ENCODE peak calls at places on chromosomes 11 and 22, in four cellular contexts. U is HTR-8/SVneo; W is fibroblast of villous mesenchyme; H is CD4-positive, CD25-positive, alpha-beta regulatory T cell. M is an unnamed sample.
A peak's percentile ranks its signal among the peaks of the same experiment; 100 is the strongest.

GRCh38 chr11:66976048-66976467 is 954 bp downstream of the C11orf86 start:
- DNase-seq in W (peak; percentile 42), H (no peak), U (no peak), M (no peak)

GRCh38 chr11:99920956-99921355 is 766.1 kb upstream of the ARHGAP42 start:
- DNase-seq in W (no peak), H (no peak), U (no peak), M (no peak)

GRCh38 chr22:49393526-49393925 is 434.1 kb downstream of the BRD1 start:
- DNase-seq in U (no peak), W (no peak), H (no peak), M (no peak)

GRCh38 chr11:86673055-86673843 is 833 bp upstream of the ME3 start:
- DNase-seq in U (no peak), W (no peak), H (no peak), M (no peak)

GRCh38 chr11:33691051-33691864 is 9.4 kb downstream of the C11orf91 start:
- DNase-seq in W (peak; percentile 83), U (no peak), H (no peak), M (no peak)

GRCh38 chr11:62428871-62429601 is 10.2 kb downstream of the SCGB1A1 start:
- DNase-seq in W (peak; percentile 51), H (no peak), U (no peak), M (no peak)

GRCh38 chr22:45290410-45290936 is 5.7 kb downstream of the UPK3A start:
- DNase-seq in H (no peak), W (peak; percentile 78), U (peak; percentile 45), M (no peak)

GRCh38 chr11:21785351-21785750 is 407.5 kb upstream of the ANO5 start:
- DNase-seq in H (no peak), U (no peak), W (no peak), M (no peak)

GRCh38 chr22:39970742-39971141 is 10.5 kb downstream of the TMA7B start:
- DNase-seq in H (no peak), U (no peak), W (no peak), M (no peak)

GRCh38 chr22:49825944-49826602 is 1.6 kb downstream of the BRD1 start:
- DNase-seq in H (peak; percentile 59), W (peak; percentile 64), U (no peak), M (no peak)

GRCh38 chr11:70675697-70676374 is 277.5 kb downstream of the CTTN start:
- DNase-seq in W (no peak), U (no peak), H (no peak), M (no peak)

GRCh38 chr11:110565344-110565684 is 135.6 kb downstream of the FDX1 start:
- DNase-seq in H (no peak), W (peak; percentile 70), U (peak; percentile 27), M (no peak)

GRCh38 chr11:6742260-6742659 is 29.5 kb downstream of the OR2AG2 start:
- DNase-seq in H (no peak), W (no peak), U (no peak), M (no peak)

GRCh38 chr11:116420030-116420429 is 352.8 kb downstream of the BUD13 start:
- DNase-seq in W (no peak), U (no peak), H (no peak), M (no peak)

GRCh38 chr11:62201376-62201775 is 7.1 kb upstream of the SCGB2A1 start:
- DNase-seq in U (no peak), W (no peak), H (no peak), M (no peak)

GRCh38 chr11:63916837-63917684 is at the start of gene RCOR2:
- DNase-seq in U (peak; percentile 87), H (peak; percentile 44), W (peak; percentile 89), M (peak; percentile 100)

GRCh38 chr11:44780940-44781631 is 54.3 kb downstream of the TSPAN18 start:
- DNase-seq in W (peak; percentile 93), U (no peak), H (no peak), M (no peak)

GRCh38 chr11:79026803-79027445 is 413.9 kb downstream of the TENM4 start:
- DNase-seq in U (no peak), H (no peak), W (no peak), M (no peak)

GRCh38 chr11:17760102-17761029 is 25.8 kb downstream of the KCNC1 start:
- DNase-seq in W (peak; percentile 41), H (no peak), U (peak; percentile 33), M (peak; percentile 78)

GRCh38 chr11:10742460-10743208 is 8.4 kb upstream of the CTR9 start:
- DNase-seq in W (peak; percentile 91), U (no peak), H (peak; percentile 21), M (no peak)

GRCh38 chr11:64056213-64056785 is 20.6 kb downstream of the FLRT1 start:
- DNase-seq in H (no peak), W (no peak), U (no peak), M (no peak)

GRCh38 chr22:31247726-31248125 is 35.6 kb downstream of the LIMK2 start:
- DNase-seq in H (no peak), U (no peak), W (no peak), M (no peak)

GRCh38 chr11:612961-613300 is 2.8 kb downstream of the IRF7 start:
- DNase-seq in W (no peak), U (no peak), H (no peak), M (no peak)

GRCh38 chr11:20311444-20311843 is 52.1 kb upstream of the HTATIP2 start:
- DNase-seq in H (no peak), U (no peak), W (no peak), M (no peak)

GRCh38 chr11:76861490-76861953 is 804 bp downstream of the ACER3 start:
- DNase-seq in H (no peak), U (peak; percentile 21), W (no peak), M (no peak)

GRCh38 chr11:67666676-67667489 is 7.5 kb downstream of the ALDH3B2 start:
- DNase-seq in U (no peak), W (no peak), H (no peak), M (no peak)

GRCh38 chr22:24128631-24129601 is 52.4 kb upstream of the SUSD2 start:
- DNase-seq in W (no peak), U (no peak), H (no peak), M (no peak)

GRCh38 chr11:38672445-38672844 is 2074.4 kb upstream of the RAG2 start:
- DNase-seq in U (no peak), W (no peak), H (no peak), M (no peak)

GRCh38 chr22:39183991-39184585 is 31.6 kb upstream of the CBX7 start:
- DNase-seq in H (no peak), W (peak; percentile 86), U (peak; percentile 85), M (no peak)

GRCh38 chr11:115548878-115549528 is 44.8 kb upstream of the CADM1 start:
- DNase-seq in H (no peak), W (no peak), U (no peak), M (no peak)

GRCh38 chr11:14584595-14584994 is 59.0 kb upstream of the PDE3B start:
- DNase-seq in W (no peak), U (no peak), H (no peak), M (no peak)

GRCh38 chr11:134644489-134645456 is 232.7 kb upstream of the B3GAT1 start:
- DNase-seq in H (no peak), W (no peak), U (no peak), M (no peak)

GRCh38 chr11:45213316-45213665 is 66.9 kb downstream of the PRDM11 start:
- DNase-seq in U (no peak), H (no peak), W (no peak), M (no peak)

GRCh38 chr11:111733009-111733408 is 33.2 kb downstream of the PPP2R1B start:
- DNase-seq in U (peak; percentile 53), H (no peak), W (peak; percentile 56), M (no peak)

GRCh38 chr11:117230981-117231636 is 764 bp downstream of the PCSK7 start:
- DNase-seq in U (no peak), H (no peak), W (no peak), M (no peak)

GRCh38 chr11:75238595-75239245 is 1.9 kb upstream of the TPBGL start:
- DNase-seq in U (no peak), W (no peak), H (no peak), M (no peak)